ENCODE peak calls at places on chromosomes 6 and 20, in four cellular contexts. N, H, C and Z are unnamed samples.
A peak's percentile ranks its signal among the peaks of the same experiment; 100 is the strongest.

GRCh38 chr6:89986650-89987074 is 92.4 kb downstream of the GJA10 start:
- DNase-seq in N (no peak), H (no peak), C (no peak), Z (no peak)

GRCh38 chr6:47335456-47335855 is 25.8 kb upstream of the TNFRSF21 start:
- DNase-seq in N (no peak), H (no peak), C (no peak), Z (no peak)

GRCh38 chr20:46557231-46557956 is 6.9 kb upstream of the OCSTAMP start:
- DNase-seq in N (no peak), H (no peak), C (no peak), Z (no peak)

GRCh38 chr6:81636930-81637568 is 115.4 kb downstream of the TENT5A start:
- DNase-seq in N (no peak), H (no peak), C (no peak), Z (no peak)

GRCh38 chr20:18091624-18092023 is 33.9 kb upstream of the OVOL2 start:
- DNase-seq in N (no peak), H (no peak), C (no peak), Z (no peak)

GRCh38 chr20:3885711-3886110 is 3.5 kb upstream of the PANK2 start:
- DNase-seq in N (no peak), H (no peak), C (no peak), Z (no peak)

GRCh38 chr6:215335-216034 is 76.8 kb upstream of the DUSP22 start:
- DNase-seq in N (peak; percentile 70), H (no peak), C (no peak), Z (no peak)

GRCh38 chr20:38117635-38118034 is 47.4 kb downstream of the TGM2 start:
- DNase-seq in N (no peak), H (no peak), C (peak; percentile 78), Z (no peak)

GRCh38 chr6:56977192-56977591 is 22.3 kb downstream of the BEND6 start:
- DNase-seq in N (no peak), H (no peak), C (no peak), Z (no peak)

GRCh38 chr6:107670792-107671199 is 153.3 kb downstream of the SCML4 start:
- DNase-seq in N (no peak), H (no peak), C (no peak), Z (peak; percentile 83)

GRCh38 chr6:88855521-88856152 is 107.8 kb downstream of the RNGTT start:
- DNase-seq in N (no peak), H (no peak), C (no peak), Z (no peak)

GRCh38 chr6:24931752-24932691 is 3.7 kb downstream of the RIPOR2 start:
- DNase-seq in N (no peak), H (no peak), C (no peak), Z (no peak)

GRCh38 chr20:59559863-59560262 is 44.5 kb upstream of the PHACTR3 start:
- DNase-seq in N (no peak), H (no peak), C (no peak), Z (no peak)

GRCh38 chr20:38300433-38300832 is 3.5 kb upstream of the BPI start:
- DNase-seq in N (no peak), H (no peak), C (no peak), Z (no peak)

GRCh38 chr6:39211183-39211582 is 18.1 kb downstream of the KCNK5 start:
- DNase-seq in N (no peak), H (no peak), C (no peak), Z (no peak)

GRCh38 chr6:11772109-11772830 is 6.3 kb downstream of the ADTRP start:
- DNase-seq in N (no peak), H (no peak), C (peak; percentile 81), Z (no peak)

GRCh38 chr6:21360353-21360752 is 233.2 kb upstream of the SOX4 start:
- DNase-seq in N (no peak), H (no peak), C (no peak), Z (no peak)

GRCh38 chr20:2756056-2756611 is 44.3 kb downstream of the CPXM1 start:
- DNase-seq in N (no peak), H (no peak), C (peak; percentile 62), Z (no peak)

GRCh38 chr20:3900187-3900604 is 11.0 kb downstream of the PANK2 start:
- DNase-seq in N (no peak), H (no peak), C (no peak), Z (no peak)

GRCh38 chr6:16524380-16524707 is 236.9 kb downstream of the ATXN1 start:
- DNase-seq in N (no peak), H (no peak), C (no peak), Z (no peak)

GRCh38 chr6:42394881-42395620 is 56.7 kb downstream of the TRERF1 start:
- DNase-seq in N (no peak), H (no peak), C (no peak), Z (no peak)

GRCh38 chr6:21436625-21437024 is 156.9 kb upstream of the SOX4 start:
- DNase-seq in N (no peak), H (no peak), C (no peak), Z (no peak)

GRCh38 chr6:122778961-122779671 is 400 bp upstream of the FABP7 start:
- DNase-seq in N (no peak), H (no peak), C (no peak), Z (no peak)

GRCh38 chr6:112501705-112502104 is 154.6 kb downstream of the RFPL4B start:
- DNase-seq in N (no peak), H (no peak), C (peak; percentile 89), Z (no peak)

GRCh38 chr6:165805067-165805525 is 142.1 kb upstream of the PDE10A start:
- DNase-seq in N (no peak), H (no peak), C (no peak), Z (no peak)
- H3K4me3 ChIP-seq in N (no peak overlapping the region), H (no peak overlapping the region), C (no peak overlapping the region), Z (peak overlapping the region; percentile 43)

GRCh38 chr20:57587278-57587988 is 26.5 kb downstream of the PCK1 start:
- DNase-seq in N (no peak), H (no peak), C (no peak), Z (peak; percentile 71)
- H3K27me3 ChIP-seq in N (peaks cover 4% of the 10 kb centered on the region), H (no peaks in the 10 kb centered on the region), C (no peaks in the 10 kb centered on the region), Z (no peaks in the 10 kb centered on the region)

GRCh38 chr6:120108061-120108795 is 758.7 kb upstream of the MAN1A1 start:
- DNase-seq in N (no peak), H (no peak), C (no peak), Z (no peak)
- H3K4me3 ChIP-seq in N (no peak overlapping the region), H (no peak overlapping the region), C (no peak overlapping the region), Z (no peak overlapping the region)

GRCh38 chr6:104959453-104959858 is 2.5 kb downstream of the LIN28B start:
- DNase-seq in N (no peak), H (no peak), C (no peak), Z (no peak)

GRCh38 chr6:104957301-104958177 is 632 bp downstream of the LIN28B start:
- DNase-seq in N (no peak), H (peak; percentile 84), C (no peak), Z (no peak)

GRCh38 chr6:104956663-104957294 is at the start of gene LIN28B:
- DNase-seq in N (no peak), H (no peak), C (no peak), Z (no peak)

GRCh38 chr6:104958178-104958520 is 1.2 kb downstream of the LIN28B start:
- DNase-seq in N (no peak), H (no peak), C (no peak), Z (no peak)

GRCh38 chr6:104958720-104959452 is 2.0 kb downstream of the LIN28B start:
- DNase-seq in N (no peak), H (no peak), C (no peak), Z (no peak)
- H3K27me3 ChIP-seq in N (peaks cover 70% of the 10 kb centered on the region), H (no peaks in the 10 kb centered on the region), C (peaks cover 18% of the 10 kb centered on the region), Z (no peaks in the 10 kb centered on the region)